ENCODE peak calls at places on chromosomes 7 and 10, in eight cellular contexts. Z, N, I, S, U, A, C and M are unnamed samples.

GRCh38 chr10:34396669-34397068 is 418.4 kb downstream of the PARD3 start:
- DNase-seq in S (no peak), U (peak; percentile 5), A (no peak), Z (no peak), C (no peak), I (no peak), N (no peak), M (no peak)

GRCh38 chr7:45295222-45295621 is 137.6 kb downstream of the RAMP3 start:
- DNase-seq in A (no peak), U (no peak), N (no peak), S (no peak), I (no peak), C (no peak), Z (no peak), M (no peak)

GRCh38 chr7:34845666-34846361 is 187.8 kb downstream of the NPSR1 start:
- DNase-seq in C (no peak), A (no peak), U (peak; percentile 80), S (no peak), Z (peak; percentile 40), I (peak; percentile 74), N (peak; percentile 44), M (no peak)

GRCh38 chr10:86642021-86642420 is 12.3 kb upstream of the OPN4 start:
- DNase-seq in Z (no peak), N (no peak), I (no peak), C (no peak), S (no peak), A (no peak), U (no peak), M (no peak)

GRCh38 chr10:72322280-72323058 is 32.2 kb downstream of the DNAJB12 start:
- DNase-seq in S (no peak), I (peak; percentile 93), C (no peak), N (peak; percentile 22), A (no peak), Z (no peak), U (peak; percentile 95), M (no peak)

GRCh38 chr7:45153238-45153637 is 4.4 kb upstream of the RAMP3 start:
- DNase-seq in A (no peak), S (no peak), Z (no peak), I (no peak), U (no peak), C (no peak), N (no peak), M (no peak)

GRCh38 chr10:77603529-77603927 is 34.1 kb downstream of the KCNMA1 start:
- DNase-seq in C (no peak), N (no peak), U (peak; percentile 23), Z (peak; percentile 34), A (no peak), S (peak; percentile 42), I (no peak), M (no peak)

GRCh38 chr7:23930312-23930711 is 220.3 kb downstream of the STK31 start:
- DNase-seq in I (no peak), N (no peak), S (no peak), C (no peak), Z (no peak), A (no peak), U (no peak), M (no peak)

GRCh38 chr10:74704629-74705360 is 121.6 kb upstream of the KAT6B start:
- DNase-seq in S (no peak), N (peak; percentile 38), Z (peak; percentile 95), U (no peak), A (no peak), C (no peak), I (no peak), M (no peak)

GRCh38 chr10:94626476-94626875 is 57.1 kb upstream of the CYP2C18 start:
- DNase-seq in S (no peak), A (no peak), C (no peak), Z (no peak), U (peak; percentile 35), N (no peak), I (peak; percentile 57), M (no peak)

GRCh38 chr10:129771024-129771423 is 193.1 kb downstream of the EBF3 start:
- DNase-seq in A (no peak), C (no peak), U (no peak), S (no peak), I (no peak), Z (no peak), N (no peak), M (no peak)

GRCh38 chr10:46541017-46541661 is 15.3 kb downstream of the GPRIN2 start:
- DNase-seq in Z (no peak), I (no peak), C (peak; percentile 21), A (no peak), U (no peak), N (no peak), S (no peak), M (no peak)

GRCh38 chr7:16904086-16904485 is 22.3 kb upstream of the AGR3 start:
- DNase-seq in N (peak; percentile 36), U (no peak), I (no peak), S (no peak), A (no peak), C (no peak), Z (no peak), M (no peak)

GRCh38 chr7:42253316-42253715 is 16.3 kb upstream of the GLI3 start:
- DNase-seq in C (no peak), U (peak; percentile 39), S (no peak), N (peak; percentile 52), A (no peak), Z (peak; percentile 38), I (no peak), M (no peak)

GRCh38 chr10:112832959-112833358 is 117.1 kb upstream of the TCF7L2 start:
- DNase-seq in S (no peak), A (no peak), I (no peak), N (no peak), C (no peak), Z (no peak), U (no peak), M (no peak)
- H3K4me3 ChIP-seq in S (no peak overlapping the region), A (no peak overlapping the region), I (no peak overlapping the region), N (no peak overlapping the region), C (no peak overlapping the region), Z (no peak overlapping the region), U (no peak overlapping the region), M (no peak overlapping the region)

GRCh38 chr7:150449206-150449956 is 1.0 kb upstream of the GIMAP8 start:
- DNase-seq in S (peak; percentile 33), N (no peak), U (no peak), C (no peak), Z (no peak), A (no peak), I (no peak), M (no peak)

GRCh38 chr7:150450491-150450992 is at the start of gene GIMAP8:
- DNase-seq in A (no peak), S (peak; percentile 82), N (no peak), C (peak; percentile 49), U (no peak), I (no peak), Z (no peak), M (no peak)

GRCh38 chr7:150447966-150448788 is 2.3 kb upstream of the GIMAP8 start:
- DNase-seq in C (no peak), I (no peak), A (no peak), N (no peak), Z (no peak), U (no peak), S (peak; percentile 25), M (no peak)

GRCh38 chr7:150446288-150446938 is 4.0 kb upstream of the GIMAP8 start:
- DNase-seq in U (no peak), I (no peak), A (no peak), C (no peak), S (no peak), Z (peak; percentile 40), N (no peak), M (no peak)

GRCh38 chr7:150448789-150449147 is 1.7 kb upstream of the GIMAP8 start:
- DNase-seq in C (peak; percentile 61), U (peak; percentile 75), S (peak; percentile 91), A (no peak), I (peak; percentile 61), Z (peak; percentile 75), N (peak; percentile 59), M (no peak)
- TF ChIP-seq CTCF in C (peak; percentile 62), U (peak; percentile 91), S (peak; percentile 91), A (peak; percentile 87), I (peak; percentile 95), Z (peak; percentile 92), N (peak; percentile 89), M (peak; percentile 93)

GRCh38 chr10:7258948-7259523 is 151.8 kb downstream of the SFMBT2 start:
- DNase-seq in A (no peak), U (no peak), I (no peak), S (peak; percentile 57), Z (no peak), C (no peak), N (peak; percentile 64), M (no peak)
- H3K4me3 ChIP-seq in A (no peak overlapping the region), U (no peak overlapping the region), I (no peak overlapping the region), S (no peak overlapping the region), Z (no peak overlapping the region), C (no peak overlapping the region), N (no peak overlapping the region), M (no peak overlapping the region)

GRCh38 chr7:77740257-77740656 is 44.0 kb downstream of the RSBN1L start:
- DNase-seq in U (no peak), Z (no peak), N (no peak), S (no peak), I (no peak), A (no peak), C (no peak), M (no peak)
- TF ChIP-seq CTCF in U (no peak), Z (no peak), N (no peak), S (no peak), I (no peak), A (no peak), C (no peak), M (no peak)

GRCh38 chr10:124320778-124321432 is 97.8 kb downstream of the OAT start:
- DNase-seq in A (no peak), N (no peak), C (no peak), U (no peak), S (no peak), I (no peak), Z (no peak), M (no peak)
- H3K4me3 ChIP-seq in A (no peak overlapping the region), N (no peak overlapping the region), C (no peak overlapping the region), U (no peak overlapping the region), S (no peak overlapping the region), I (no peak overlapping the region), Z (no peak overlapping the region), M (no peak overlapping the region)

GRCh38 chr10:60048146-60048545 is 141.8 kb upstream of the CCDC6 start:
- DNase-seq in U (peak; percentile 52), S (no peak), A (no peak), N (peak; percentile 15), C (no peak), I (peak; percentile 51), Z (peak; percentile 87), M (peak; percentile 14)
- TF ChIP-seq CTCF in U (peak; percentile 52), S (no peak), A (peak; percentile 37), N (peak; percentile 29), C (no peak), I (peak; percentile 30), Z (peak; percentile 90), M (no peak)

DNA sequence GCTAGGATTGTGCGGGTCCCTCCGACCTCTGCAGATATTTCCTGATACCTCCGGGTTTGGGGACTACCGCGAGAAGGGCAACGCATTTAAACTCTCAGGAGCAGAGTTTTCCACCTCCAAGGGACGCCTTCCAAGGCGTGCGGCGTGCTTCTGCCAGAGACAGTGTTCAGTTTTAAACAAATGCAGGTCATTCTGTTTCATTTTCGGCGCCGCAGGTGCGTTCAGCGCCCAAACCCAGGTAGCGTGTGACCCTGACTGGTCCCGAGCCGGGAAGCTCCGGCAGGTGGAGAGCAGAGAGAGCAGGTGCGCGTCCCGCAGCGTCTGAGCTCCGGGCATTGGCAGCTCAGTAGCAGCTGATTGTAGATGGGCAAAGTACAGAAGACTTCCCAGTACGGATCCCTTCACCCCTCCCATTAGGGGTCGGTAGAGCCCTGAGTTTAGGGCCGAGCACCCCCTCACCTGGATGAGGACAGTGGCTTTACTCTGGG is 1.4 kb upstream of the CYP26A1 start:
- DNase-seq in Z (peak; percentile 21), I (no peak), A (no peak), S (no peak), N (no peak), C (no peak), U (no peak), M (no peak)
- H3K4me3 ChIP-seq in Z (peak overlapping the region; percentile 76), I (peak overlapping the region; percentile 7), A (no peak overlapping the region), S (no peak overlapping the region), N (peak overlapping the region; percentile 7), C (peak overlapping the region; percentile 37), U (no peak overlapping the region), M (no peak overlapping the region)